ENCODE peak calls at places on chromosomes 1 and 21, in four cellular contexts. W is colonic mucosa, H is OCI-LY7, Y is left ventricle myocardium inferior. N is an unnamed sample.

GRCh38 chr21:31310750-31311149 is 33.3 kb downstream of the TIAM1 start:
- DNase-seq in W (no peak), H (no peak), Y (no peak), N (no peak)

GRCh38 chr1:10575616-10576015 is 100.9 kb downstream of the PEX14 start:
- DNase-seq in W (no peak), H (no peak), Y (no peak), N (no peak)

GRCh38 chr1:41859686-41860085 is 59.0 kb downstream of the HIVEP3 start:
- DNase-seq in W (no peak), H (no peak), Y (no peak), N (no peak)

GRCh38 chr1:9628541-9629444 is 22.7 kb upstream of the PIK3CD start:
- DNase-seq in W (peak; percentile 26), H (peak; percentile 48), Y (no peak), N (peak; percentile 45)

GRCh38 chr1:10471411-10472219 is 714 bp downstream of the DFFA start:
- DNase-seq in W (no peak), H (no peak), Y (no peak), N (no peak)

GRCh38 chr1:222940903-222941302 is 126.1 kb downstream of the DISP1 start:
- DNase-seq in W (no peak), H (no peak), Y (no peak), N (no peak)

GRCh38 chr1:8424539-8425116 is 106.7 kb downstream of the SLC45A1 start:
- DNase-seq in W (peak; percentile 84), H (peak; percentile 90), Y (peak; percentile 43), N (peak; percentile 33)

GRCh38 chr1:62407398-62408009 is 29.3 kb upstream of the USP1 start:
- DNase-seq in W (peak; percentile 31), H (peak; percentile 61), Y (no peak), N (no peak)

GRCh38 chr1:26694185-26694572 is 1.6 kb upstream of the ARID1A start:
- DNase-seq in W (no peak), H (no peak), Y (no peak), N (no peak)

GRCh38 chr1:46407636-46408035 is 13.5 kb downstream of the FAAH start:
- DNase-seq in W (no peak), H (no peak), Y (no peak), N (no peak)

GRCh38 chr1:33130297-33130696 is 49.3 kb downstream of the AZIN2 start:
- DNase-seq in W (no peak), H (no peak), Y (no peak), N (no peak)

GRCh38 chr1:48870596-48870995 is 93.9 kb upstream of the BEND5 start:
- DNase-seq in W (no peak), H (peak; percentile 50), Y (no peak), N (no peak)

GRCh38 chr1:110375490-110375889 is 15.3 kb downstream of the SLC16A4 start:
- DNase-seq in W (no peak), H (no peak), Y (no peak), N (no peak)

GRCh38 chr1:99956755-99957154 is 13.0 kb upstream of the SLC35A3 start:
- DNase-seq in W (no peak), H (no peak), Y (no peak), N (no peak)

GRCh38 chr21:26849428-26850115 is 4.4 kb upstream of the ADAMTS1 start:
- DNase-seq in W (no peak), H (peak; percentile 61), Y (no peak), N (no peak)

GRCh38 chr1:62321438-62321837 is 2.2 kb upstream of the KANK4 start:
- DNase-seq in W (no peak), H (no peak), Y (no peak), N (no peak)

GRCh38 chr1:206685256-206685748 is 597 bp downstream of the MAPKAPK2 start:
- DNase-seq in W (no peak), H (peak; percentile 54), Y (no peak), N (peak; percentile 14)

GRCh38 chr1:234746798-234747196 is 136.8 kb upstream of the IRF2BP2 start:
- DNase-seq in W (no peak), H (no peak), Y (no peak), N (no peak)

GRCh38 chr1:245997471-245998258 is 509.4 kb downstream of the SMYD3 start:
- DNase-seq in W (no peak), H (no peak), Y (peak; percentile 56), N (no peak)

GRCh38 chr1:217182992-217183391 is 447.9 kb downstream of the GPATCH2 start:
- DNase-seq in W (no peak), H (no peak), Y (no peak), N (no peak)
- H3K36me3 ChIP-seq in W (no peaks in the 10 kb centered on the region), H (no peaks in the 10 kb centered on the region), Y (no peaks in the 10 kb centered on the region), N (no peaks in the 10 kb centered on the region)

DNA sequence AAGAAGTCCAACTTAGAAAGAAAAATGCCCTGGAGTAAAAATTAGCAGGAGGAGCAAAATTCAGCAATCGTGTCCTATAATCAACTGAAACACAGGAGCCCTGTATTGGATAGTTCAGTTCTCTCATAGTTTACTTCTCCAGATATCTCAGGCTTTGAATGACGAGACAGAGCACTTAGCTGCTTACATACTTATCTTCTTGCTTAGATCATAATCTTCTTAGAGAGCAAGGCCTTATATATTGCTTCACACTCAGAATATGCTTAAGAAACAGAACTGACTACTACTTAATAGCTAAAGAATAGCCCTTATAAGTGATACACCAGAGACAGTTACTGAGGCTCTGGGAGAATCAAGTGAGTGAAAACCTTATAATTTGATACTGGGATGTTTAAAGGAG is 38.9 kb downstream of the TOR3A start:
- DNase-seq in W (no peak), H (no peak), Y (no peak), N (no peak)
- H3K4me3 ChIP-seq in W (no peak overlapping the region), H (no peak overlapping the region), Y (no peak overlapping the region), N (no peak overlapping the region)

GRCh38 chr21:32337206-32337605 is 38.6 kb downstream of the MRAP start:
- DNase-seq in W (no peak), H (no peak), Y (no peak), N (no peak)
- H3K36me3 ChIP-seq in W (peaks cover 7% of the 10 kb centered on the region), H (peaks cover 94% of the 10 kb centered on the region), Y (peaks cover 93% of the 10 kb centered on the region), N (peaks cover 76% of the 10 kb centered on the region)

DNA sequence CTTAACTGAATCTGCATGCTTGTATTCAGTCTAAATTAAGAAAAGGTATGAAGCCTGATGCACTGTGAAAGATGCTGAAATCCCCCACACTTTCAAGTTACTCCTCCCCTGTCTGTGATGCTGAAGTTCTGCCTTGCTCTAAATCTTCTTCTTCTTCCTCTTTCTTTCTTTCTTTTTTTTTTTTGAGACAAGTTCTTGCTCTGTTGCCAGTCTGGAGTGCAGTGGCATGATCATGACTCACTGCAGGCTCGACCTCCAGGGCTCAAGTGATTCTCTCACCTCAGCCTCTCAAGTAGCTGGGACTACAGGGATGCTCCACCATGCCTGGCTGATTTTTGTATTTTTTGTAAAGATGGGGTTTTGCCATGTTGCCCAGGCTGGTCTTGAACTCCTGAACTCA is 231.0 kb upstream of the B3GALT2 start:
- DNase-seq in W (no peak), H (no peak), Y (no peak), N (peak; percentile 31)
- H3K4me3 ChIP-seq in W (no peak overlapping the region), H (no peak overlapping the region), Y (peak overlapping the region; percentile 58), N (no peak overlapping the region)

DNA sequence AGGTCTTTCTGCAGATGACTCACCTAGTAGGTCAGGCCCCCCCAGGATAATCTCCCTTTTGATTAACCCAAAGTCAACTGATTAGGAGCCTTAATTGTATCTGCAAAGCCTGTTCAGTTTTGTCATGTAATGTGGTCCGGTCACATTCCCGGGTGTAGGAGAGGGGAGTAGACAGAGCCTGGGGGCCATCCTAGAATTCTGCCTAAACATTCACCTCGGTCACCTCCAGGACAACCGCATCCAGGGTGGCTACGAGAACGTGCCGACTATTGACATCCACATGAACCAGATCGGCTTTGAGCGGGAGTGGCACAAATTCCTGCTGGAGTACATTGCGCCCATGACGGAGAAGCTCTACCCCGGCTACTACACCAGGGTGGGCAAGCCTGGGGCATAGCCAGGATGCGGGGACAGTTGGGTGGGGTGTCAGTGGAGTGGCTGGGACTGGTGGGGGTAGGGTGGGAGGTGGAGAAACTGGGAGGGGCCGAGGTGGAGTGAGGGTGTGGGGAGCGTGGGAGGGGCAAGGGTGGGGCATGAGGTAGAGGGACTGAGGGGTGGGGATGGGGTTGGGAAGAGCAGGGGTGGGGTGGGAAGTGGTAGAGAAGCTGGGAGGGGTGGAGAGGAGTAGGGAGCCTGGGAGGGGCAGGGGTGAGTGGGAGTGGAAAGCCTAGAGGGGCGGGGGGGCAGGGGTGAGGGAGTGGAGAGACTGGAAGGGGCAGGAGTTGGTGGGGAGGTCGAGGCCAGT is 9.6 kb upstream of the MFN2 start:
- DNase-seq in W (no peak), H (no peak), Y (no peak), N (no peak)
- H3K36me3 ChIP-seq in W (peaks cover 11% of the 10 kb centered on the region), H (no peaks in the 10 kb centered on the region), Y (peaks cover 73% of the 10 kb centered on the region), N (no peaks in the 10 kb centered on the region)

DNA sequence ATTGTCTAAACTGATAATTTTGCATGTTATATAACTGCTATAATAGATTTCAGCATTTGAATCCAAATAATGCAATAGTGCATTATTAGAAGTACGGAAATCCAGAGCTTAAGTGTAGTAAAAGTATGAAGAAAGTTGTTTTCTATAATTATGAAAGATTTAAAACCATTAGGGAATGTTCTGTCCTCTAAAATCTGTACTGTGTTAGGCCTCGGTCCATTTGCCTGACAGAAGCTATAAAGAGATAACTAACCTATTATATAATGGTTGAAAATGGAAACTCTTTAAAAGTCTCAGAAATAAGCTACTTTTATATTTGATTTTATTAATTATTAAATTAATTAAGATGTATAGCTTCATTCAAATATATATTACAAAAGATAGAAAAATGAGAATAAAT is 16.2 kb upstream of the RGS2 start:
- DNase-seq in W (no peak), H (no peak), Y (no peak), N (no peak)
- H3K4me3 ChIP-seq in W (no peak overlapping the region), H (no peak overlapping the region), Y (no peak overlapping the region), N (no peak overlapping the region)

GRCh38 chr1:198175418-198176170 is 18.8 kb downstream of the NEK7 start:
- DNase-seq in W (no peak), H (peak; percentile 21), Y (no peak), N (no peak)
- H3K36me3 ChIP-seq in W (no peaks in the 10 kb centered on the region), H (no peaks in the 10 kb centered on the region), Y (no peaks in the 10 kb centered on the region), N (no peaks in the 10 kb centered on the region)

GRCh38 chr1:7334475-7335035 is 436.5 kb upstream of the VAMP3 start:
- DNase-seq in W (peak; percentile 66), H (no peak), Y (no peak), N (no peak)
- H3K4me3 ChIP-seq in W (no peak overlapping the region), H (no peak overlapping the region), Y (no peak overlapping the region), N (no peak overlapping the region)

GRCh38 chr1:35466120-35466519 is 91.1 kb downstream of the KIAA0319L start:
- DNase-seq in W (no peak), H (no peak), Y (no peak), N (no peak)
- H3K36me3 ChIP-seq in W (peaks cover 6% of the 10 kb centered on the region), H (peaks cover 76% of the 10 kb centered on the region), Y (peaks cover 74% of the 10 kb centered on the region), N (peaks cover 32% of the 10 kb centered on the region)

N was measured in effector memory CD4-positive, alpha-beta T cell.